ENCODE peak calls at places on chromosome 3, in eight cellular contexts. V is HCT116, X is A549, N is small intestine, R is foreskin fibroblast, W is cardiac fibroblast, H is GM06990, O is sigmoid colon. K is an unnamed sample.

GRCh38 chr3:100562224-100562857 is 47.1 kb upstream of the ADGRG7 start:
- DNase-seq in O (no peak), X (no peak), V (no peak), W (no peak), N (no peak), R (no peak), H (no peak), K (no peak)

GRCh38 chr3:177713921-177714900 is 516.9 kb upstream of the TBL1XR1 start:
- DNase-seq in O (no peak), N (no peak), V (no peak), R (no peak), H (no peak), W (no peak), X (no peak), K (no peak)

GRCh38 chr3:126355777-126356372 is 1.3 kb downstream of the KLF15 start:
- DNase-seq in N (peak; percentile 54), V (peak; percentile 46), O (peak; percentile 100), H (no peak), W (peak; percentile 98), X (no peak), R (peak; percentile 78), K (peak; percentile 12)

GRCh38 chr3:98454929-98455328 is 8.1 kb upstream of the OR5K1 start:
- DNase-seq in O (no peak), H (no peak), W (no peak), R (no peak), N (no peak), X (no peak), V (no peak), K (no peak)

GRCh38 chr3:173553635-173554280 is 156.2 kb downstream of the NLGN1 start:
- DNase-seq in V (peak; percentile 31), N (peak; percentile 2), R (peak; percentile 11), O (no peak), X (peak; percentile 2), H (no peak), W (peak; percentile 61), K (peak; percentile 4)

GRCh38 chr3:17507480-17507879 is 235.0 kb downstream of the TBC1D5 start:
- DNase-seq in O (no peak), X (no peak), N (no peak), W (no peak), H (no peak), V (no peak), R (no peak), K (no peak)

GRCh38 chr3:60323180-60323579 is 928.1 kb downstream of the FHIT start:
- DNase-seq in R (no peak), O (no peak), X (no peak), W (no peak), V (no peak), N (no peak), H (no peak), K (no peak)

GRCh38 chr3:84961492-84962255 is 2.9 kb downstream of the CADM2 start:
- DNase-seq in X (no peak), R (no peak), V (no peak), W (no peak), N (no peak), O (no peak), H (no peak), K (no peak)

GRCh38 chr3:145623349-145623748 is 537.6 kb downstream of the PLOD2 start:
- DNase-seq in X (no peak), H (no peak), R (peak; percentile 16), O (no peak), V (no peak), W (no peak), N (no peak), K (no peak)

GRCh38 chr3:10315771-10316344 is 5.1 kb downstream of the SEC13 start:
- DNase-seq in N (no peak), O (no peak), H (no peak), R (no peak), V (no peak), X (no peak), W (no peak), K (no peak)

GRCh38 chr3:71503525-71504249 is 79.8 kb downstream of the FOXP1 start:
- DNase-seq in V (no peak), R (peak; percentile 78), N (no peak), H (no peak), O (no peak), X (peak; percentile 64), W (peak; percentile 73), K (no peak)

GRCh38 chr3:177468816-177469590 is 271.7 kb upstream of the TBL1XR1 start:
- DNase-seq in N (peak; percentile 75), H (no peak), X (no peak), V (no peak), W (peak; percentile 82), R (no peak), O (no peak), K (no peak)

GRCh38 chr3:114552527-114552812 is 258.6 kb downstream of the TIGIT start:
- DNase-seq in R (no peak), X (no peak), V (no peak), O (no peak), W (no peak), N (no peak), H (no peak), K (no peak)

GRCh38 chr3:133866141-133866540 is 29.5 kb downstream of the RAB6B start:
- DNase-seq in X (no peak), R (no peak), V (no peak), H (no peak), W (no peak), O (no peak), N (no peak), K (no peak)

GRCh38 chr3:133863865-133864264 is 31.8 kb downstream of the RAB6B start:
- DNase-seq in R (no peak), V (no peak), N (no peak), X (no peak), W (no peak), H (no peak), O (no peak), K (no peak)

GRCh38 chr3:133865136-133865855 is 30.4 kb downstream of the RAB6B start:
- DNase-seq in R (no peak), O (no peak), V (no peak), W (no peak), X (no peak), N (no peak), H (no peak), K (no peak)

GRCh38 chr3:133862161-133862560 is 33.5 kb downstream of the RAB6B start:
- DNase-seq in O (no peak), W (no peak), N (no peak), R (no peak), X (no peak), V (no peak), H (no peak), K (no peak)

GRCh38 chr3:133864616-133865015 is 31.1 kb downstream of the RAB6B start:
- DNase-seq in H (no peak), X (no peak), R (no peak), N (no peak), O (no peak), V (no peak), W (no peak), K (no peak)
- H3K4me3 ChIP-seq in H (no peak overlapping the region), X (no peak overlapping the region), R (no peak overlapping the region), N (no peak overlapping the region), O (no peak overlapping the region), V (no peak overlapping the region), W (no peak overlapping the region), K (no peak overlapping the region)

DNA sequence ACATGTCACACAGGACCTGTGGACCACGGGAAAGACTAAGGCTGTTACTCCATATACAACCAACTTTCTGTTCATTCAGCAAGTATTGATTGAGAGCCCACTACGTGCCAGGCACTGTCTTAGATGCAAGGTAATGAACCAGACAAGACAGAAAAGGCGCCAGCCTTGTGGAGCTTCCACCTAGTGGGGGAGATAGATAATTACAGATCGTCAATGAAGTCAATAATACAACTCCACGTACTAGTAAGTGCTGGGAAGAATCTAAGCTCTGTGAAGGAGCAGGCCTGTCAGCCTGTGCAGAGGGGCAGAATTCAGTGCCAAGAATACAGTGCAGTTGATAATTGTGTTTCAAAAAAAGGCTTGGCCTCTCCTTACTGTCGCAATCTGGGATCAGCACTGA is 186.4 kb downstream of the FEZF2 start:
- DNase-seq in H (no peak), N (peak; percentile 5), V (peak; percentile 0), X (peak; percentile 6), O (no peak), R (no peak), W (peak; percentile 81), K (peak; percentile 15)
- H3K4me3 ChIP-seq in H (no peak overlapping the region), N (no peak overlapping the region), V (no peak overlapping the region), X (no peak overlapping the region), O (no peak overlapping the region), R (no peak overlapping the region), W (no peak overlapping the region), K (no peak overlapping the region)

DNA sequence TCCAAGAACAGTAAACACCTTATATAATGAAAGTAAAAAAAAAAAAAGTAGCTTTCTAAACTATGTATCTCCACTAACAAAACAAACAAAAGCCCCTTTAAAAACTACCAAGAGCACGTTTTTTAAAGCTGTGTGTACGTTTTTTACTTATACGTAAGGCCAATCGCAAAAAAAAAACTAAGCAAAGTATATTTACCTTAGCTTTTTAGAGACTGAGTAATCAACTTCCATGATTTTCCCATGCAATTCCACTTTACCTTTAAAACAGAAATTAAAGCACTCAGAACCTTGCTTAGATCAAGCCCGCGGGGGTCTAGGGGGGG is 1.9 kb downstream of the IGF2BP2 start:
- DNase-seq in H (no peak), R (no peak), O (no peak), V (no peak), W (no peak), N (no peak), X (no peak), K (no peak)
- H3K4me3 ChIP-seq in H (peak overlapping the region; percentile 47), R (peak overlapping the region; percentile 83), O (peak overlapping the region; percentile 62), V (peak overlapping the region; percentile 78), W (peak overlapping the region; percentile 87), N (peak overlapping the region; percentile 97), X (peak overlapping the region; percentile 91), K (peak overlapping the region; percentile 49)

GRCh38 chr3:53162672-53163458 is 1.9 kb downstream of the PRKCD start:
- DNase-seq in N (peak; percentile 67), X (no peak), H (peak; percentile 73), V (no peak), W (peak; percentile 18), R (no peak), O (no peak), K (peak; percentile 80)
- H3K4me3 ChIP-seq in N (peak overlapping the region; percentile 91), X (peak overlapping the region; percentile 100), H (peak overlapping the region; percentile 83), V (peak overlapping the region; percentile 85), W (peak overlapping the region; percentile 92), R (peak overlapping the region; percentile 84), O (peak overlapping the region; percentile 65), K (peak overlapping the region; percentile 89)

GRCh38 chr3:49600781-49601180 is 46.5 kb downstream of the BSN start:
- DNase-seq in X (no peak), V (no peak), N (no peak), O (no peak), W (no peak), R (no peak), H (no peak), K (no peak)
- H3K4me3 ChIP-seq in X (no peak overlapping the region), V (no peak overlapping the region), N (no peak overlapping the region), O (no peak overlapping the region), W (no peak overlapping the region), R (no peak overlapping the region), H (no peak overlapping the region), K (no peak overlapping the region)

K was measured in GM12865.